ENCODE peak calls at places on chromosomes 7 and 10, in ten cellular contexts. One of them, this sample, is unnamed.
A peak's percentile ranks its signal among the peaks of the same experiment; 100 is the strongest.

GRCh38 chr10:69644658-69645295 is 14.7 kb downstream of the FAM241B start:
- DNase-seq in A549: peak; percentile 48
- DNase-seq in astrocyte of the cerebellum: peak; percentile 24
- DNase-seq in activated T-helper 1 cell treated with Interleukin-2 at 50 U/mL for 16 hours: no peak
- DNase-seq in heart left ventricle: peak; percentile 56
- DNase-seq in mammary epithelial cell: peak; percentile 52
- DNase-seq in AML-193: peak; percentile 18
- DNase-seq in Calu3: peak; percentile 85
- DNase-seq in fibroblast of lung: peak; percentile 40
- DNase-seq in fibroblast of pulmonary artery: peak; percentile 65
- DNase-seq in this sample: peak; percentile 22

GRCh38 chr10:70186090-70186489 is 15.8 kb upstream of the SAR1A start:
- DNase-seq in A549: no peak
- DNase-seq in astrocyte of the cerebellum: no peak
- DNase-seq in activated T-helper 1 cell treated with Interleukin-2 at 50 U/mL for 16 hours: no peak
- DNase-seq in heart left ventricle: no peak
- DNase-seq in mammary epithelial cell: no peak
- DNase-seq in AML-193: no peak
- DNase-seq in Calu3: no peak
- DNase-seq in fibroblast of lung: no peak
- DNase-seq in fibroblast of pulmonary artery: no peak
- DNase-seq in this sample: no peak

GRCh38 chr7:15889501-15889900 is 203.0 kb upstream of the MEOX2 start:
- DNase-seq in A549: peak; percentile 39
- DNase-seq in astrocyte of the cerebellum: no peak
- DNase-seq in activated T-helper 1 cell treated with Interleukin-2 at 50 U/mL for 16 hours: no peak
- DNase-seq in heart left ventricle: peak; percentile 27
- DNase-seq in mammary epithelial cell: no peak
- DNase-seq in AML-193: no peak
- DNase-seq in Calu3: peak; percentile 56
- DNase-seq in fibroblast of lung: no peak
- DNase-seq in fibroblast of pulmonary artery: peak; percentile 20
- DNase-seq in this sample: no peak

GRCh38 chr10:112115781-112116385 is 67.7 kb downstream of the GPAM start:
- DNase-seq in A549: peak; percentile 33
- DNase-seq in astrocyte of the cerebellum: no peak
- DNase-seq in activated T-helper 1 cell treated with Interleukin-2 at 50 U/mL for 16 hours: no peak
- DNase-seq in heart left ventricle: no peak
- DNase-seq in mammary epithelial cell: peak; percentile 7
- DNase-seq in AML-193: peak; percentile 2
- DNase-seq in Calu3: peak; percentile 54
- DNase-seq in fibroblast of lung: no peak
- DNase-seq in fibroblast of pulmonary artery: peak; percentile 12
- DNase-seq in this sample: peak; percentile 4

GRCh38 chr7:45984386-45985295 is 63.6 kb upstream of the IGFBP3 start:
- DNase-seq in A549: peak; percentile 44
- DNase-seq in astrocyte of the cerebellum: no peak
- DNase-seq in activated T-helper 1 cell treated with Interleukin-2 at 50 U/mL for 16 hours: no peak
- DNase-seq in heart left ventricle: no peak
- DNase-seq in mammary epithelial cell: no peak
- DNase-seq in AML-193: no peak
- DNase-seq in Calu3: peak; percentile 77
- DNase-seq in fibroblast of lung: no peak
- DNase-seq in fibroblast of pulmonary artery: no peak
- DNase-seq in this sample: no peak

GRCh38 chr7:151631149-151631967 is 111.7 kb upstream of the RHEB start:
- DNase-seq in A549: peak; percentile 38
- DNase-seq in astrocyte of the cerebellum: no peak
- DNase-seq in activated T-helper 1 cell treated with Interleukin-2 at 50 U/mL for 16 hours: peak; percentile 0
- DNase-seq in heart left ventricle: no peak
- DNase-seq in mammary epithelial cell: peak; percentile 41
- DNase-seq in AML-193: peak; percentile 2
- DNase-seq in Calu3: no peak
- DNase-seq in fibroblast of lung: peak; percentile 39
- DNase-seq in fibroblast of pulmonary artery: no peak
- DNase-seq in this sample: no peak

GRCh38 chr10:5460468-5461200 is 38.7 kb downstream of the CALML5 start:
- DNase-seq in A549: no peak
- DNase-seq in astrocyte of the cerebellum: no peak
- DNase-seq in activated T-helper 1 cell treated with Interleukin-2 at 50 U/mL for 16 hours: no peak
- DNase-seq in heart left ventricle: no peak
- DNase-seq in mammary epithelial cell: no peak
- DNase-seq in AML-193: no peak
- DNase-seq in Calu3: no peak
- DNase-seq in fibroblast of lung: no peak
- DNase-seq in fibroblast of pulmonary artery: no peak
- DNase-seq in this sample: no peak

GRCh38 chr7:35036361-35037171 is 719 bp downstream of the DPY19L1 start:
- DNase-seq in A549: peak; percentile 59
- DNase-seq in astrocyte of the cerebellum: no peak
- DNase-seq in activated T-helper 1 cell treated with Interleukin-2 at 50 U/mL for 16 hours: peak; percentile 11
- DNase-seq in heart left ventricle: peak; percentile 75
- DNase-seq in mammary epithelial cell: peak; percentile 42
- DNase-seq in AML-193: peak; percentile 38
- DNase-seq in Calu3: peak; percentile 62
- DNase-seq in fibroblast of lung: peak; percentile 70
- DNase-seq in fibroblast of pulmonary artery: peak; percentile 68
- DNase-seq in this sample: peak; percentile 22

GRCh38 chr10:4511559-4511958 is 314.4 kb upstream of the AKR1E2 start:
- DNase-seq in A549: no peak
- DNase-seq in astrocyte of the cerebellum: no peak
- DNase-seq in activated T-helper 1 cell treated with Interleukin-2 at 50 U/mL for 16 hours: no peak
- DNase-seq in heart left ventricle: no peak
- DNase-seq in mammary epithelial cell: no peak
- DNase-seq in AML-193: no peak
- DNase-seq in Calu3: no peak
- DNase-seq in fibroblast of lung: no peak
- DNase-seq in fibroblast of pulmonary artery: no peak
- DNase-seq in this sample: peak; percentile 38

GRCh38 chr10:52486840-52487611 is 172.9 kb downstream of the DKK1 start:
- DNase-seq in A549: peak; percentile 45
- DNase-seq in astrocyte of the cerebellum: peak; percentile 62
- DNase-seq in activated T-helper 1 cell treated with Interleukin-2 at 50 U/mL for 16 hours: no peak
- DNase-seq in heart left ventricle: no peak
- DNase-seq in mammary epithelial cell: peak; percentile 90
- DNase-seq in AML-193: no peak
- DNase-seq in Calu3: no peak
- DNase-seq in fibroblast of lung: peak; percentile 93
- DNase-seq in fibroblast of pulmonary artery: peak; percentile 80
- DNase-seq in this sample: peak; percentile 78

GRCh38 chr7:24971333-24972165 is 8.4 kb downstream of the OSBPL3 start:
- DNase-seq in A549: peak; percentile 22
- DNase-seq in astrocyte of the cerebellum: peak; percentile 65
- DNase-seq in activated T-helper 1 cell treated with Interleukin-2 at 50 U/mL for 16 hours: no peak
- DNase-seq in heart left ventricle: no peak
- DNase-seq in mammary epithelial cell: peak; percentile 94
- DNase-seq in AML-193: no peak
- DNase-seq in Calu3: peak; percentile 59
- DNase-seq in fibroblast of lung: peak; percentile 98
- DNase-seq in fibroblast of pulmonary artery: peak; percentile 83
- DNase-seq in this sample: peak; percentile 72

GRCh38 chr7:128274246-128274889 is 33.3 kb downstream of the LEP start:
- DNase-seq in A549: no peak
- DNase-seq in astrocyte of the cerebellum: no peak
- DNase-seq in activated T-helper 1 cell treated with Interleukin-2 at 50 U/mL for 16 hours: no peak
- DNase-seq in heart left ventricle: no peak
- DNase-seq in mammary epithelial cell: no peak
- DNase-seq in AML-193: no peak
- DNase-seq in Calu3: no peak
- DNase-seq in fibroblast of lung: no peak
- DNase-seq in fibroblast of pulmonary artery: no peak
- DNase-seq in this sample: no peak

GRCh38 chr7:15305002-15305600 is 256.7 kb downstream of the AGMO start:
- DNase-seq in A549: peak; percentile 63
- DNase-seq in astrocyte of the cerebellum: peak; percentile 26
- DNase-seq in activated T-helper 1 cell treated with Interleukin-2 at 50 U/mL for 16 hours: no peak
- DNase-seq in heart left ventricle: peak; percentile 43
- DNase-seq in mammary epithelial cell: peak; percentile 33
- DNase-seq in AML-193: peak; percentile 38
- DNase-seq in Calu3: peak; percentile 78
- DNase-seq in fibroblast of lung: peak; percentile 23
- DNase-seq in fibroblast of pulmonary artery: peak; percentile 66
- DNase-seq in this sample: peak; percentile 37

GRCh38 chr10:95485030-95485429 is 76.1 kb downstream of the SORBS1 start:
- DNase-seq in A549: no peak
- DNase-seq in astrocyte of the cerebellum: no peak
- DNase-seq in activated T-helper 1 cell treated with Interleukin-2 at 50 U/mL for 16 hours: no peak
- DNase-seq in heart left ventricle: no peak
- DNase-seq in mammary epithelial cell: no peak
- DNase-seq in AML-193: no peak
- DNase-seq in Calu3: no peak
- DNase-seq in fibroblast of lung: peak; percentile 41
- DNase-seq in fibroblast of pulmonary artery: no peak
- DNase-seq in this sample: no peak

GRCh38 chr10:124291009-124291671 is 127.6 kb downstream of the OAT start:
- DNase-seq in A549: no peak
- DNase-seq in astrocyte of the cerebellum: no peak
- DNase-seq in activated T-helper 1 cell treated with Interleukin-2 at 50 U/mL for 16 hours: no peak
- DNase-seq in heart left ventricle: peak; percentile 49
- DNase-seq in mammary epithelial cell: no peak
- DNase-seq in AML-193: peak; percentile 58
- DNase-seq in Calu3: no peak
- DNase-seq in fibroblast of lung: peak; percentile 25
- DNase-seq in fibroblast of pulmonary artery: no peak
- DNase-seq in this sample: no peak

GRCh38 chr7:140904081-140904480 is 20.6 kb downstream of the BRAF start:
- DNase-seq in A549: no peak
- DNase-seq in astrocyte of the cerebellum: no peak
- DNase-seq in activated T-helper 1 cell treated with Interleukin-2 at 50 U/mL for 16 hours: no peak
- DNase-seq in heart left ventricle: no peak
- DNase-seq in mammary epithelial cell: peak; percentile 51
- DNase-seq in AML-193: no peak
- DNase-seq in Calu3: no peak
- DNase-seq in fibroblast of lung: no peak
- DNase-seq in fibroblast of pulmonary artery: peak; percentile 14
- DNase-seq in this sample: no peak

GRCh38 chr10:96606216-96606615 is 19.4 kb upstream of the TM9SF3 start:
- DNase-seq in A549: no peak
- DNase-seq in astrocyte of the cerebellum: no peak
- DNase-seq in activated T-helper 1 cell treated with Interleukin-2 at 50 U/mL for 16 hours: no peak
- DNase-seq in heart left ventricle: no peak
- DNase-seq in mammary epithelial cell: no peak
- DNase-seq in AML-193: no peak
- DNase-seq in Calu3: no peak
- DNase-seq in fibroblast of lung: peak; percentile 71
- DNase-seq in fibroblast of pulmonary artery: no peak
- DNase-seq in this sample: no peak

GRCh38 chr10:103517234-103518085 is 24.0 kb downstream of the NEURL1 start:
- DNase-seq in A549: no peak
- DNase-seq in astrocyte of the cerebellum: no peak
- DNase-seq in activated T-helper 1 cell treated with Interleukin-2 at 50 U/mL for 16 hours: no peak
- DNase-seq in heart left ventricle: no peak
- DNase-seq in mammary epithelial cell: no peak
- DNase-seq in AML-193: no peak
- DNase-seq in Calu3: no peak
- DNase-seq in fibroblast of lung: no peak
- DNase-seq in fibroblast of pulmonary artery: no peak
- DNase-seq in this sample: no peak

GRCh38 chr7:98352621-98353020 is 48.3 kb downstream of the BAIAP2L1 start:
- DNase-seq in A549: peak; percentile 93
- DNase-seq in astrocyte of the cerebellum: no peak
- DNase-seq in activated T-helper 1 cell treated with Interleukin-2 at 50 U/mL for 16 hours: no peak
- DNase-seq in heart left ventricle: no peak
- DNase-seq in mammary epithelial cell: peak; percentile 90
- DNase-seq in AML-193: no peak
- DNase-seq in Calu3: no peak
- DNase-seq in fibroblast of lung: peak; percentile 63
- DNase-seq in fibroblast of pulmonary artery: peak; percentile 68
- DNase-seq in this sample: peak; percentile 67

GRCh38 chr10:8919291-8919690 is 864.8 kb downstream of the GATA3 start:
- DNase-seq in A549: no peak
- DNase-seq in astrocyte of the cerebellum: no peak
- DNase-seq in activated T-helper 1 cell treated with Interleukin-2 at 50 U/mL for 16 hours: no peak
- DNase-seq in heart left ventricle: no peak
- DNase-seq in mammary epithelial cell: peak; percentile 22
- DNase-seq in AML-193: no peak
- DNase-seq in Calu3: no peak
- DNase-seq in fibroblast of lung: peak; percentile 52
- DNase-seq in fibroblast of pulmonary artery: peak; percentile 20
- DNase-seq in this sample: no peak

GRCh38 chr10:88008866-88009470 is 145.5 kb downstream of the PTEN start:
- DNase-seq in A549: peak; percentile 50
- DNase-seq in astrocyte of the cerebellum: peak; percentile 6
- DNase-seq in activated T-helper 1 cell treated with Interleukin-2 at 50 U/mL for 16 hours: no peak
- DNase-seq in heart left ventricle: no peak
- DNase-seq in mammary epithelial cell: no peak
- DNase-seq in AML-193: no peak
- DNase-seq in Calu3: no peak
- DNase-seq in fibroblast of lung: peak; percentile 47
- DNase-seq in fibroblast of pulmonary artery: no peak
- DNase-seq in this sample: no peak

GRCh38 chr10:80700252-80700651 is 162.6 kb downstream of the SH2D4B start:
- DNase-seq in A549: no peak
- DNase-seq in astrocyte of the cerebellum: no peak
- DNase-seq in activated T-helper 1 cell treated with Interleukin-2 at 50 U/mL for 16 hours: no peak
- DNase-seq in heart left ventricle: no peak
- DNase-seq in mammary epithelial cell: no peak
- DNase-seq in AML-193: no peak
- DNase-seq in Calu3: no peak
- DNase-seq in fibroblast of lung: no peak
- DNase-seq in fibroblast of pulmonary artery: no peak
- DNase-seq in this sample: no peak

GRCh38 chr7:103937680-103938079 is 51.8 kb downstream of the RELN start:
- DNase-seq in A549: no peak
- DNase-seq in astrocyte of the cerebellum: no peak
- DNase-seq in activated T-helper 1 cell treated with Interleukin-2 at 50 U/mL for 16 hours: no peak
- DNase-seq in heart left ventricle: no peak
- DNase-seq in mammary epithelial cell: no peak
- DNase-seq in AML-193: no peak
- DNase-seq in Calu3: no peak
- DNase-seq in fibroblast of lung: no peak
- DNase-seq in fibroblast of pulmonary artery: no peak
- DNase-seq in this sample: no peak

GRCh38 chr10:101778781-101779543 is 3.0 kb upstream of the FGF8 start:
- DNase-seq in A549: no peak
- DNase-seq in astrocyte of the cerebellum: no peak
- DNase-seq in activated T-helper 1 cell treated with Interleukin-2 at 50 U/mL for 16 hours: no peak
- DNase-seq in heart left ventricle: no peak
- DNase-seq in mammary epithelial cell: no peak
- DNase-seq in AML-193: no peak
- DNase-seq in Calu3: peak; percentile 14
- DNase-seq in fibroblast of lung: peak; percentile 39
- DNase-seq in fibroblast of pulmonary artery: peak; percentile 48
- DNase-seq in this sample: no peak

GRCh38 chr7:98107313-98107691 is 640 bp downstream of the LMTK2 start:
- DNase-seq in A549: peak; percentile 19
- DNase-seq in astrocyte of the cerebellum: no peak
- DNase-seq in activated T-helper 1 cell treated with Interleukin-2 at 50 U/mL for 16 hours: no peak
- DNase-seq in heart left ventricle: no peak
- DNase-seq in mammary epithelial cell: peak; percentile 5
- DNase-seq in AML-193: no peak
- DNase-seq in Calu3: peak; percentile 12
- DNase-seq in fibroblast of lung: no peak
- DNase-seq in fibroblast of pulmonary artery: peak; percentile 13
- DNase-seq in this sample: no peak

GRCh38 chr10:101718681-101719275 is 23.8 kb upstream of the FBXW4 start:
- DNase-seq in A549: no peak
- DNase-seq in astrocyte of the cerebellum: no peak
- DNase-seq in activated T-helper 1 cell treated with Interleukin-2 at 50 U/mL for 16 hours: no peak
- DNase-seq in heart left ventricle: no peak
- DNase-seq in mammary epithelial cell: no peak
- DNase-seq in AML-193: no peak
- DNase-seq in Calu3: no peak
- DNase-seq in fibroblast of lung: peak; percentile 13
- DNase-seq in fibroblast of pulmonary artery: no peak
- DNase-seq in this sample: no peak

GRCh38 chr10:29849886-29850285 is 209.5 kb downstream of the JCAD start:
- DNase-seq in A549: no peak
- DNase-seq in astrocyte of the cerebellum: no peak
- DNase-seq in activated T-helper 1 cell treated with Interleukin-2 at 50 U/mL for 16 hours: no peak
- DNase-seq in heart left ventricle: no peak
- DNase-seq in mammary epithelial cell: no peak
- DNase-seq in AML-193: no peak
- DNase-seq in Calu3: no peak
- DNase-seq in fibroblast of lung: no peak
- DNase-seq in fibroblast of pulmonary artery: no peak
- DNase-seq in this sample: no peak

GRCh38 chr10:103804866-103805265 is 50.5 kb downstream of the SH3PXD2A start:
- DNase-seq in A549: no peak
- DNase-seq in astrocyte of the cerebellum: no peak
- DNase-seq in activated T-helper 1 cell treated with Interleukin-2 at 50 U/mL for 16 hours: no peak
- DNase-seq in heart left ventricle: no peak
- DNase-seq in mammary epithelial cell: no peak
- DNase-seq in AML-193: no peak
- DNase-seq in Calu3: no peak
- DNase-seq in fibroblast of lung: no peak
- DNase-seq in fibroblast of pulmonary artery: no peak
- DNase-seq in this sample: no peak

This sample was measured in fibroblast of the conjunctiva.